ENCODE peak calls at places on chromosomes 13 and 19, in nine cellular contexts. U is left lung; Y is PC-9; C is cardiac muscle cell; B is CD4-positive, CD25-positive, alpha-beta regulatory T cell; O is endodermal cell; L is neuronal stem cell; P is heart right ventricle; F is H1. E is an unnamed sample. For H3K4me1, the result is how much of the 10 kb centered on the place peaks cover.

GRCh38 chr19:55116232-55117062 is 990 bp downstream of the PPP1R12C start:
- DNase-seq in U (peak), Y (peak), C (peak), B (peak), O (peak), L (no peak), P (peak), F (peak), E (peak)

GRCh38 chr13:36453518-36453917 is 21.2 kb downstream of the CCNA1 start:
- DNase-seq in U (no peak), Y (no peak), C (peak), B (no peak), O (no peak), L (no peak), P (no peak), F (no peak), E (peak)

GRCh38 chr13:50419466-50419865 is 404.2 kb downstream of the KCNRG start:
- DNase-seq in U (no peak), Y (no peak), C (no peak), B (no peak), O (no peak), L (no peak), P (no peak), F (no peak), E (no peak)

GRCh38 chr19:42529248-42529764 is 1.0 kb upstream of the CEACAM1 start:
- DNase-seq in U (peak), Y (peak), C (peak), B (peak), O (peak), L (peak), P (peak), F (peak), E (peak)

GRCh38 chr19:1774999-1775772 is 21.9 kb downstream of the ONECUT3 start:
- DNase-seq in U (no peak), Y (no peak), C (peak), B (no peak), O (peak), L (no peak), P (no peak), F (peak), E (no peak)

GRCh38 chr13:74114202-74114601 is 20.0 kb downstream of the KLF12 start:
- DNase-seq in U (no peak), Y (no peak), C (no peak), B (no peak), O (no peak), L (no peak), P (no peak), F (no peak), E (no peak)

GRCh38 chr13:73365240-73365639 is 306.4 kb downstream of the KLF5 start:
- DNase-seq in U (no peak), Y (no peak), C (no peak), B (no peak), O (no peak), L (no peak), P (no peak), F (no peak), E (no peak)

GRCh38 chr19:17136026-17136425 is 60.4 kb downstream of the MYO9B start:
- DNase-seq in U (no peak), Y (no peak), C (no peak), B (no peak), O (peak), L (no peak), P (no peak), F (peak), E (no peak)

GRCh38 chr13:98476106-98476505 is 100.8 kb downstream of the STK24 start:
- DNase-seq in U (no peak), Y (no peak), C (peak), B (peak), O (peak), L (no peak), P (no peak), F (no peak), E (peak)

GRCh38 chr19:40335855-40336700 is 12.1 kb downstream of the C19orf47 start:
- DNase-seq in U (no peak), Y (no peak), C (no peak), B (no peak), O (no peak), L (no peak), P (no peak), F (no peak), E (no peak)

GRCh38 chr13:110470272-110471009 is 91.1 kb downstream of the RAB20 start:
- DNase-seq in U (peak), Y (no peak), C (no peak), B (no peak), O (no peak), L (no peak), P (no peak), F (no peak), E (no peak)

GRCh38 chr19:7927605-7928333 is 1.8 kb upstream of the CTXN1 start:
- DNase-seq in U (no peak), Y (no peak), C (no peak), B (no peak), O (no peak), L (no peak), P (no peak), F (no peak), E (no peak)

GRCh38 chr13:91544723-91545122 is 146.3 kb downstream of the GPC5 start:
- DNase-seq in U (no peak), Y (no peak), C (peak), B (no peak), O (peak), L (peak), P (no peak), F (no peak), E (peak)

GRCh38 chr19:18293642-18294466 is 12.4 kb upstream of the JUND start:
- DNase-seq in U (no peak), Y (no peak), C (no peak), B (no peak), O (peak), L (no peak), P (no peak), F (no peak), E (no peak)
- H3K4me3 ChIP-seq in U (peak), Y (peak), C (no peak), B (peak), O (no peak), L (no peak), P (peak), F (no peak), E (no peak)

GRCh38 chr13:106446011-106446410 is 89.5 kb downstream of the EFNB2 start:
- DNase-seq in U (no peak), Y (no peak), C (peak), B (no peak), O (no peak), L (no peak), P (no peak), F (no peak), E (no peak)

GRCh38 chr13:106443625-106444024 is 91.8 kb downstream of the EFNB2 start:
- DNase-seq in U (no peak), Y (no peak), C (no peak), B (no peak), O (no peak), L (no peak), P (no peak), F (no peak), E (no peak)

DNA sequence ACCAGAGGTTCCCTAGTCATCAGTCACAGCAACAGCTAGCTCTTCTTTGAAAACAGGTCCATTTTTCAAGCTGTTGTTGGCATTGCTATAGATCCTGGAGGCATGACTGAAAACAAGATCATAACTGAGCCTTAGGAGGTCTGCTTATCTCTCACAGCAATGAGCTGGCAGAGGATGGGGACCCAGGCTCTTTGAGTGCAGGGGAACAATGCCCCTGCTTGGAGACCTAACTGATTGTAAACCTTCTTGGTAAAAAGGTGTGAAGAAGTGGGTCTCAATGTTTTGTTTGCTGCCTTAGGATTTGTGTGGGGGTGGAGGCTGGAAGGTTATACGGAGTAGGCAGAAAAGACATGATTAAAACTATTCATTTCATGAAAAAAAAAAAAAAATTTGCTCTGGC is 94.6 kb downstream of the EFNB2 start:
- DNase-seq in U (no peak), Y (no peak), C (peak), B (no peak), O (peak), L (no peak), P (no peak), F (no peak), E (no peak)
- H3K4me1 ChIP-seq in U (under half), Y (under half), C (under half), B (under half), O (under half), L (under half), P (under half), F (under half), E (under half)

GRCh38 chr19:30664358-30665058 is 292.3 kb downstream of the ZNF536 start:
- DNase-seq in U (no peak), Y (no peak), C (peak), B (no peak), O (peak), L (no peak), P (peak), F (no peak), E (peak)
- H3K27ac ChIP-seq in U (no peak), Y (no peak), C (no peak), B (no peak), O (no peak), L (no peak), P (peak), F (no peak), E (no peak)

GRCh38 chr19:2900296-2901252 is at the start of gene ZNF57:
- DNase-seq in U (peak), Y (peak), C (peak), B (peak), O (peak), L (peak), P (peak), F (peak), E (peak)

GRCh38 chr19:2896694-2897093 is 4.0 kb upstream of the ZNF57 start:
- DNase-seq in U (no peak), Y (no peak), C (no peak), B (no peak), O (no peak), L (no peak), P (no peak), F (no peak), E (no peak)
- H3K4me3 ChIP-seq in U (no peak), Y (no peak), C (no peak), B (no peak), O (no peak), L (no peak), P (no peak), F (no peak), E (no peak)

DNA sequence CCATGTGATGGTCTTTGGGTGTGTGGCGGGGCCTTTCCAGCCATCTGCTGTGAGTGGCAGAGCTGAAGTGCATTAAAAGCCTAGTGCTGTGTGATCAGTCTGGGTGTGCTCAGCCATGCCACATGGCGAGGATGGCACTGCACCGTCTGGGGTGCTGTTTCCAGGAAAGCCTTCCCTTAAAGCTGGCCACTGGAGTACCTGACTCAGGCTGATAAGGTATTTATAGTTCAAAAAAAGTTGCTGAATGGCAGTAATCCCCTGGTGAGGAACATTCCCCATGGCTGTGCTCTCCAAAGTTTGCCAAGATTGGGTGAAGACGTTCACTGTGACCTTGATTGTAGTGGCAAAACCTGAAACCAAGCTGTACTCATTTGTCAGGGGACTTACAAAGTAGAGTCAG is 6.0 kb downstream of the GPI start:
- DNase-seq in U (no peak), Y (no peak), C (no peak), B (no peak), O (no peak), L (no peak), P (no peak), F (no peak), E (no peak)
- H3K4me1 ChIP-seq in U (under half), Y (under half), C (under half), B (under half), O (under half), L (under half), P (under half), F (under half), E (under half)

GRCh38 chr13:40518481-40518882 is 148.0 kb downstream of the FOXO1 start:
- DNase-seq in U (no peak), Y (peak), C (no peak), B (no peak), O (peak), L (no peak), P (no peak), F (peak), E (no peak)
- H3K27ac ChIP-seq in U (no peak), Y (no peak), C (no peak), B (no peak), O (no peak), L (no peak), P (no peak), F (no peak), E (no peak)

GRCh38 chr19:3762130-3762473 is 380 bp upstream of the MRPL54 start:
- DNase-seq in U (no peak), Y (no peak), C (no peak), B (no peak), O (no peak), L (no peak), P (no peak), F (no peak), E (no peak)
- H3K4me3 ChIP-seq in U (peak), Y (peak), C (peak), B (peak), O (peak), L (no peak), P (peak), F (peak), E (peak)

DNA sequence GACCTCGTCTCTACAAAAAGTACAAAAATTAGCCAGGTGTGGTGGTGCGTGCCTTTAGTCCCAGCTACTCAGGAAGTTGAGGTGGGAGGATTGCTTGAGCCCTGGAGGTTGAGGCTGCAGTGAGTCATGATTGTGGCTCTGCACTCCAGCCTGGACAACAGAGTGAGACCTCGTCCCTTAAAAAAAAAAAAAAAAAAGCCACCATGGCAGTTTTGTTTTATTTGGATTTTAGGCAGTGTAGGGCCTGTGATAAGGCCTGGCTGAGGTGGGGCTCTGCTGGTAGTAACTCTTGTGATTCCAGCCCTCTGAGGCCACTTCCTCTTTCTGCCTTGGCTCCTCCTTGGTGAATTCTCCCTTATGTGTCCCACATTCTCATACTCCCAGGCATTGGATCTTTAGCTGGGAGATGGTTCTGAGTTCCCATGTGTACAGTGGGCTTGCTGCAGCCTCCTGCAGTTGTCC is 39.2 kb downstream of the GATAD2A start:
- DNase-seq in U (no peak), Y (no peak), C (peak), B (no peak), O (peak), L (no peak), P (no peak), F (no peak), E (no peak)
- H3K4me1 ChIP-seq in U (half or more), Y (under half), C (under half), B (half or more), O (under half), L (under half), P (under half), F (under half), E (under half)